ENCODE peak calls at places on chromosomes 7 and 10, in six cellular contexts. M is heart left ventricle, E is WERI-Rb-1, J is cardiac muscle cell, T is IMR-90, F is brain microvascular endothelial cell. N is an unnamed sample.

GRCh38 chr10:103491729-103492364 is 1.7 kb upstream of the NEURL1 start:
- DNase-seq in M (peak), E (peak), J (peak), T (peak), F (peak), N (peak)

GRCh38 chr10:122085423-122085911 is 96.5 kb downstream of the TACC2 start:
- DNase-seq in M (no peak), E (no peak), J (no peak), T (no peak), F (no peak), N (no peak)

GRCh38 chr7:17142831-17143541 is 155.5 kb upstream of the AHR start:
- DNase-seq in M (no peak), E (no peak), J (peak), T (peak), F (no peak), N (no peak)

GRCh38 chr10:44457259-44457658 is 72.4 kb upstream of the CXCL12 start:
- DNase-seq in M (no peak), E (no peak), J (no peak), T (no peak), F (no peak), N (no peak)

GRCh38 chr7:14207154-14207553 is 217.7 kb upstream of the ETV1 start:
- DNase-seq in M (peak), E (no peak), J (peak), T (no peak), F (peak), N (no peak)

GRCh38 chr7:7815395-7815794 is 97.0 kb upstream of the RPA3 start:
- DNase-seq in M (no peak), E (no peak), J (no peak), T (no peak), F (no peak), N (no peak)

GRCh38 chr10:98285416-98285815 is 17.4 kb upstream of the LOXL4 start:
- DNase-seq in M (no peak), E (no peak), J (no peak), T (no peak), F (no peak), N (no peak)

GRCh38 chr7:353746-354325 is 63.9 kb downstream of the FOXL3 start:
- DNase-seq in M (peak), E (no peak), J (no peak), T (no peak), F (no peak), N (no peak)

GRCh38 chr10:2981361-2981801 is 86.0 kb upstream of the PFKP start:
- DNase-seq in M (no peak), E (no peak), J (no peak), T (no peak), F (no peak), N (no peak)

GRCh38 chr7:5643280-5643679 is 138.2 kb downstream of the RNF216 start:
- DNase-seq in M (peak), E (no peak), J (peak), T (no peak), F (peak), N (peak)

GRCh38 chr7:76296743-76297740 is 5.4 kb upstream of the HSPB1 start:
- DNase-seq in M (no peak), E (no peak), J (peak), T (peak), F (peak), N (no peak)

GRCh38 chr7:17677408-17677807 is 262.9 kb downstream of the SNX13 start:
- DNase-seq in M (no peak), E (no peak), J (peak), T (peak), F (peak), N (no peak)

GRCh38 chr7:72446566-72447462 is 34.7 kb upstream of the CALN1 start:
- DNase-seq in M (no peak), E (no peak), J (no peak), T (no peak), F (no peak), N (peak)

GRCh38 chr7:26198133-26198780 is 2.3 kb downstream of the HNRNPA2B1 start:
- DNase-seq in M (no peak), E (no peak), J (no peak), T (no peak), F (no peak), N (no peak)

GRCh38 chr10:49768329-49768728 is 6.2 kb upstream of the OGDHL start:
- DNase-seq in M (no peak), E (no peak), J (no peak), T (no peak), F (no peak), N (peak)

GRCh38 chr10:71548494-71548846 is 151.8 kb downstream of the CDH23 start:
- DNase-seq in M (no peak), E (no peak), J (peak), T (peak), F (peak), N (peak)

GRCh38 chr10:26755443-26755903 is 58.0 kb downstream of the PDSS1 start:
- DNase-seq in M (no peak), E (no peak), J (peak), T (peak), F (peak), N (peak)

GRCh38 chr7:94823952-94824351 is 83.4 kb upstream of the PPP1R9A start:
- DNase-seq in M (no peak), E (no peak), J (peak), T (peak), F (peak), N (no peak)

GRCh38 chr10:118442032-118442431 is 99.9 kb upstream of the FAM204A start:
- DNase-seq in M (no peak), E (no peak), J (no peak), T (no peak), F (no peak), N (no peak)

GRCh38 chr7:130734525-130735272 is 692 bp upstream of the KLF14 start:
- DNase-seq in M (no peak), E (no peak), J (peak), T (peak), F (no peak), N (no peak)

GRCh38 chr10:70549351-70549961 is 53.1 kb downstream of the PRF1 start:
- DNase-seq in M (no peak), E (no peak), J (no peak), T (no peak), F (no peak), N (no peak)

GRCh38 chr7:923108-924041 is 31.1 kb downstream of the ADAP1 start:
- DNase-seq in M (peak), E (no peak), J (peak), T (peak), F (peak), N (peak)

DNA sequence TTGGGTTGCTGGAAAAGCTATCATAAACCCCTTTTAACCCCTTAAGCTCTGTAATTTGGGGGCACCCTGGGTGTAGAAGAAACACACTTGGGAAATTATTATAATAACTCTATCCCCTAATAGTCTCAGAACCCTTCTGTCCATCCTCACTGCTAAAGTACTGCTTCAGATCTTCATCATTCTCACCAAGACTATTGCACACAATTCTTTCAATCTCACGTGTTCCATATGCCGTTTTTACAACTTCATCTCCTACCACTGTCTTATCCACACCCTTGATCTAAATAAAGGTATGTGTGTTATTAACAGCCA is 15.8 kb downstream of the ANKRD22 start:
- DNase-seq in M (no peak), E (no peak), J (no peak), T (no peak), F (no peak), N (no peak)
- TF ChIP-seq CTCF in M (peak), E (no peak), J (no peak), T (no peak), F (no peak), N (no peak)

DNA sequence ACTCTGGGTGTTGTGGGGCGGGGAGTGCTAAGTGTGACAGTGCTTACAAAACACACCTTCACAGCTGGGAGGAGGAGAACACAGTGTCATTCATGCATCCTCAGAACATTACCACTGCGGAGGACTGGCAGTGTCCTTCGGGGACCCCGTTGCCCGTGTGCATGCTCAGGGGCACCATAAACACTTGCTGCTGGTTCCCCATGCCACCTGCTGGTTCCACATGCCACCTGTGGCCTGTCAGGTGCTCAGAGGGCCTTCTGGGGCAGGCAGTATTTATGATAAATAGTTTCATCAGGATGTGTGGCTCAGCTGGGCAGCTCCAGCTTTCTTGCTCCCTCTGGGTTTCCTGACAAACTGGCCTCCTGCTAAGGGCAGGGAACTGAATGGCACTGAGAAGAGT is 32.1 kb downstream of the CELF2 start:
- DNase-seq in M (no peak), E (no peak), J (no peak), T (no peak), F (no peak), N (no peak)
- H3K27ac ChIP-seq in M (peak), E (no peak), J (peak), T (no peak), F (no peak), N (no peak)

GRCh38 chr7:116030626-116031276 is at the start of gene TFEC:
- DNase-seq in M (no peak), E (no peak), J (peak), T (peak), F (peak), N (no peak)
- H3K4me3 ChIP-seq in M (peak), E (no peak), J (no peak), T (no peak), F (no peak), N (no peak)

GRCh38 chr10:5448333-5449048 is 36.1 kb downstream of the NET1 start:
- DNase-seq in M (no peak), E (no peak), J (no peak), T (no peak), F (no peak), N (no peak)

GRCh38 chr10:5450605-5451384 is 38.4 kb downstream of the NET1 start:
- DNase-seq in M (no peak), E (no peak), J (no peak), T (no peak), F (no peak), N (no peak)

GRCh38 chr10:5447611-5448071 is 35.3 kb downstream of the NET1 start:
- DNase-seq in M (no peak), E (no peak), J (no peak), T (peak), F (no peak), N (no peak)

GRCh38 chr10:5449227-5449626 is 36.9 kb downstream of the NET1 start:
- DNase-seq in M (no peak), E (no peak), J (no peak), T (no peak), F (no peak), N (no peak)

GRCh38 chr10:5449823-5450222 is 37.5 kb downstream of the NET1 start:
- DNase-seq in M (no peak), E (no peak), J (peak), T (peak), F (peak), N (no peak)
- TF ChIP-seq CTCF in M (no peak), E (no peak), J (peak), T (no peak), F (peak), N (peak)

GRCh38 chr7:80908360-80908797 is 10.5 kb downstream of the SEMA3C start:
- DNase-seq in M (no peak), E (no peak), J (no peak), T (no peak), F (no peak), N (no peak)

GRCh38 chr7:80902716-80903308 is 16.0 kb downstream of the SEMA3C start:
- DNase-seq in M (no peak), E (peak), J (no peak), T (no peak), F (no peak), N (no peak)

GRCh38 chr7:80907612-80908011 is 11.2 kb downstream of the SEMA3C start:
- DNase-seq in M (no peak), E (no peak), J (no peak), T (no peak), F (no peak), N (no peak)

GRCh38 chr7:80907141-80907601 is 11.7 kb downstream of the SEMA3C start:
- DNase-seq in M (no peak), E (no peak), J (no peak), T (no peak), F (no peak), N (no peak)

DNA sequence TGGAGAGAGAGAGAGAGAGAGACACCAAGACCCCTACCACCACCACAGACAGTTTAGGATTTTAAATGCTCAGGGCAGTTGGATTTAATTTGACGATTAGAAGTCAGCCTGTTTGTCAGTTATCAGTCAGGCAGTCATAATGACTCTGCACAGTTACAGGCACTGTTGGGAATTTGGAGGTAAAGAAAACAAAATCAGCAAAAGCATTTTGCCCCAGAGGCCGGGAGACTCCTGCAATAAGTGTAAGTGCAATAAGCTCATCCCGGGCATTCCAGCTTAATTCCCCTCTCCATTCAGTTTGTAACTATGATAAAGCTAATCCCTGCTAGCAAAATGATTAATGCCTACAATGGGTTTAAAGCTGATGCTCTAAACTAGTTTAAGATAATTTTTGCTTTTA is 13.5 kb downstream of the SEMA3C start:
- DNase-seq in M (no peak), E (peak), J (no peak), T (no peak), F (no peak), N (no peak)
- H3K27ac ChIP-seq in M (no peak), E (peak), J (no peak), T (no peak), F (no peak), N (no peak)

DNA sequence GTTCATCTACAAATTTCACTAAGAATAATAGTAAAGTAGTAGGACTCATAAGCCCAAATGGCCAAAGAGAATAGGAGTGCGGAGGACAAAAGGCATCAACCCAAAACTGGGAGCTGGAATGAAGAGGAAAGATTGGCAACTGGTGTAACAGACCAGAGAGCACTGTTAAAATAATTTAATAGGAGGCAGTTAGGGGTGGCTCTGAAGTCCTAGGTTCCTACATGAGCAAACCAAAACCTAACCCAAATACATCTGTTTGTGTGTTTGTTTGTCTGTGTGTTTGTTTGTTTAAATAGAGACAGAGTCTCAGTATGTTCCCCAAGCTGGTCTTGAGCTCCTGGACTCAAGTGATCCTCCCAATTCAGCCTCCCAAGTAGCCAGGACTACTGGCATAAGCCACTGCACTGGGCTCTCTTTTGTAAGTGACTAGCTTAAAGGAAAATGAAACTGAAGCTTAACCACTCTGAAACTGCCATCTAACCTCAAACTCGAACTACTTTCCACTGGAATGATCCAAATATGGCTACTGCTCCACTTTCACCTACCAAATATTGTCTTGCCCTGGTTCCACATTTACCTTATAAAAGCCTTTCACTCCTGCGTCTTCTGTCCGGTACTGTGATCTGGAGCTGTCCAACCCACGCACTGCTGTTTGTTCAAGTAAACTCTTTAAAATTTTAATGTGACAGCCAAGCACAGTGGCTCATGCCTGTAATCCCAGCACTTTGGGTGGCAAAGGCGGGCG is 94.9 kb downstream of the AKR1D1 start:
- DNase-seq in M (no peak), E (no peak), J (no peak), T (no peak), F (no peak), N (no peak)
- H3K4me3 ChIP-seq in M (no peak), E (no peak), J (no peak), T (no peak), F (no peak), N (peak)

GRCh38 chr7:78779788-78780187 is 673.7 kb downstream of the MAGI2 start:
- DNase-seq in M (no peak), E (no peak), J (no peak), T (no peak), F (no peak), N (no peak)
- TF ChIP-seq CTCF in M (no peak), E (no peak), J (no peak), T (no peak), F (peak), N (peak)

GRCh38 chr10:34189830-34190229 is 625.3 kb downstream of the PARD3 start:
- DNase-seq in M (no peak), E (no peak), J (no peak), T (no peak), F (no peak), N (no peak)

GRCh38 chr10:34192646-34193045 is 622.5 kb downstream of the PARD3 start:
- DNase-seq in M (no peak), E (no peak), J (no peak), T (no peak), F (no peak), N (no peak)

GRCh38 chr10:34191399-34191798 is 623.7 kb downstream of the PARD3 start:
- DNase-seq in M (no peak), E (no peak), J (no peak), T (no peak), F (no peak), N (no peak)

GRCh38 chr10:34188221-34188620 is 626.9 kb downstream of the PARD3 start:
- DNase-seq in M (no peak), E (no peak), J (no peak), T (no peak), F (no peak), N (no peak)

DNA sequence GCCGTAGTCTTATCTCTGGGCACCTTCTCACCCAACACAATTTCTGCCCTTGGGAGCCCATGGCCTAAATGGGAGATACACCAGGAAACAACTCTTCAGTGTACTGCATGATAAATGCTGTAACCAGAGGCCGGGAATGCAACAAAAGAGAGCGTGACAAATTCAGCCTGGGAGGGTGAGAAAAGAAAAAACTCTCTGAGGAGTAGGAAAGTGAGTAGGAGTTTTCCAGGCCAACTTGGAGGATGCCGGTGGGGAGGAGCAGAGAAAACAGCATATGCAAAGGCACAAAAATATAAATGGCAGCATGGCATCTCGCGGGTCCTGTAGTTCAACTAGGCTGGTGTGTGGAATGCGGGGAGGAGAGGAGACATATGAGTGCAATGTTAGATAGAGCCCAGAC is 624.5 kb downstream of the PARD3 start:
- DNase-seq in M (no peak), E (no peak), J (no peak), T (no peak), F (no peak), N (no peak)
- H3K27ac ChIP-seq in M (no peak), E (no peak), J (no peak), T (no peak), F (no peak), N (peak)

N was measured in endodermal cell.